ENCODE peak calls at places on chromosome 21, in eight cellular contexts. A, J, P, Y, C, L, U and B are unnamed samples.

GRCh38 chr21:16124397-16125130 is 394.8 kb downstream of the USP25 start:
- DNase-seq in A (no peak), J (no peak), P (no peak), Y (no peak), C (no peak), L (peak), U (no peak), B (no peak)

GRCh38 chr21:36839735-36840134 is 126.7 kb downstream of the HLCS start:
- DNase-seq in A (no peak), J (no peak), P (no peak), Y (no peak), C (no peak), L (peak), U (no peak), B (no peak)

GRCh38 chr21:31753949-31754348 is 22.0 kb upstream of the SCAF4 start:
- DNase-seq in A (no peak), J (no peak), P (no peak), Y (no peak), C (no peak), L (no peak), U (no peak), B (no peak)

GRCh38 chr21:25572895-25573310 is 34.4 kb downstream of the MRPL39 start:
- DNase-seq in A (no peak), J (peak), P (no peak), Y (no peak), C (no peak), L (peak), U (no peak), B (peak)

GRCh38 chr21:32576011-32576410 is 9.3 kb downstream of the TCP10L start:
- DNase-seq in A (no peak), J (no peak), P (no peak), Y (no peak), C (no peak), L (no peak), U (no peak), B (no peak)

GRCh38 chr21:32083175-32083574 is 195.7 kb downstream of the MIS18A start:
- DNase-seq in A (no peak), J (no peak), P (no peak), Y (no peak), C (no peak), L (peak), U (no peak), B (no peak)

GRCh38 chr21:35995522-35996088 is 64.7 kb downstream of the SETD4 start:
- DNase-seq in A (no peak), J (peak), P (no peak), Y (no peak), C (no peak), L (no peak), U (no peak), B (no peak)

GRCh38 chr21:34942911-34943310 is 106.2 kb downstream of the RUNX1 start:
- DNase-seq in A (no peak), J (no peak), P (no peak), Y (no peak), C (no peak), L (no peak), U (no peak), B (no peak)

GRCh38 chr21:34836103-34836932 is 167.5 kb downstream of the CLIC6 start:
- DNase-seq in A (no peak), J (no peak), P (no peak), Y (peak), C (no peak), L (peak), U (peak), B (no peak)

GRCh38 chr21:33761104-33762036 is 119.1 kb downstream of the ITSN1 start:
- DNase-seq in A (no peak), J (peak), P (peak), Y (no peak), C (no peak), L (peak), U (peak), B (peak)

GRCh38 chr21:44253832-44254700 is 7.6 kb downstream of the DNMT3L start:
- DNase-seq in A (peak), J (peak), P (no peak), Y (no peak), C (no peak), L (no peak), U (no peak), B (no peak)

GRCh38 chr21:44847261-44848056 is 26.0 kb downstream of the PTTG1IP start:
- DNase-seq in A (no peak), J (no peak), P (no peak), Y (no peak), C (no peak), L (no peak), U (no peak), B (no peak)

GRCh38 chr21:39483917-39484316 is 32.1 kb downstream of the SH3BGR start:
- DNase-seq in A (no peak), J (no peak), P (no peak), Y (no peak), C (no peak), L (peak), U (no peak), B (no peak)

GRCh38 chr21:30255679-30256078 is 27.1 kb downstream of the KRTAP24-1 start:
- DNase-seq in A (no peak), J (no peak), P (no peak), Y (no peak), C (no peak), L (no peak), U (no peak), B (no peak)

GRCh38 chr21:28099296-28099695 is 893.4 kb downstream of the LTN1 start:
- DNase-seq in A (no peak), J (no peak), P (no peak), Y (no peak), C (no peak), L (peak), U (no peak), B (no peak)

DNA sequence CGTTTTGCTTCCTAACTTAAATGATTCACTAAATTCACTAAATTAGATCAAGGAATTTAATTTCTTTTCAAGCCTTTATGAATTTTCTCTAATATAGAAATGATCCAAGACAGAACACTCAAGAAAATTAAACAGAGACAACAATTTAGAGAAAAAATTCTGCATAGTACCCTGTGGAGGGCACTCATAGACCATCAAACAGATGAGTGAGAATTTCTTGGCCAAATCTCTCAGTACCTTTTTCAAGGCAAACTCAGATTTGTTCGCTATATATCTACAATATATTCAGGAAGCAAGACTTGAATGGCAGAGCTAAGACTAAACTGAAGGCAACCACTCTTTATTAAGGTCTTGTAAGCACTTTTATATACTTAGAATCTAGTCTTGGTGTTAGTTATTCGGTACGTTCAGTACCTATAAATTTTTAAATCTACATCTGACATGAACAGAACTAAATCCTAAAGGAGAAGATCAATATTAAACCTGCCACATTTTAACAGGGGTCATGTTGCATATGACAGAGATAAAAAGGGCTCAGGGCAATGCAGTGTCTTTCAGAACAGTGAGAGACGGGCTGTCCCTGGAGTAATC is 118.7 kb upstream of the TMPRSS15 start:
- DNase-seq in A (peak), J (peak), P (no peak), Y (no peak), C (no peak), L (no peak), U (no peak), B (no peak)
- TF ChIP-seq CTCF in A (peak), J (peak), P (peak), Y (peak), C (peak), L (no peak), U (no peak), B (no peak)

GRCh38 chr21:46121286-46122221 is 23.6 kb downstream of the COL6A2 start:
- DNase-seq in A (no peak), J (no peak), P (no peak), Y (peak), C (peak), L (no peak), U (no peak), B (no peak)
- TF ChIP-seq CTCF in A (no peak), J (no peak), P (no peak), Y (no peak), C (no peak), L (no peak), U (no peak), B (no peak)

DNA sequence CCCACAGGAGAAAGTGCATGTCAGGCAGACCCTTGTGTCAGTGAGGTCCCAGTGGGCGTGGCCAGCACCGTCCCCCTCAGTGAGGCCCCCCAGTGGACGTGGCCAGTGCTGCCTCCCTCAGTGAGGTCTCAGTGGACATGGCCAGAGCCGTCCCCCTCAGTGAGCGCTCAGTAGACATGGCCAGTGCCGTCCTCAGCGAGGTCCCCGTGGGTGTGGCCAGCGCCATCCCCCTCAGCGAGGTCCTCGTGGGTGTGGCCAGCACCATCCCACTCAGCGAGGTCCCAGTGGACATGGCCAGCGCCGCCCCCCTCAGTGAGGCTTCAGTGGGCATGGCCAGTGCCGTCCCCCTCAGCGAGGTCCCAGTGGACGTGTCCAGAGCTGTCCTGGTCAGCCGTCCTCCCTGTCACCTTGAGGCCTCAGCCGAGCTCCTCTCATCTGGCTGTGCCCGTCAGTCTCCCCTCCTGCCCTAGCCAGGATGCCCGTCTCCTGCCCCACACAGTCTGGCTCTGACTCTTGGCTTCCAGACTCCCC is 35.5 kb downstream of the PDE9A start:
- DNase-seq in A (no peak), J (no peak), P (peak), Y (no peak), C (no peak), L (no peak), U (no peak), B (no peak)
- TF ChIP-seq CTCF in A (no peak), J (no peak), P (peak), Y (no peak), C (no peak), L (no peak), U (no peak), B (no peak)

GRCh38 chr21:26965091-26965566 is 1.8 kb downstream of the ADAMTS5 start:
- DNase-seq in A (no peak), J (no peak), P (no peak), Y (no peak), C (no peak), L (no peak), U (no peak), B (no peak)

GRCh38 chr21:26964379-26964778 is 2.5 kb downstream of the ADAMTS5 start:
- DNase-seq in A (peak), J (no peak), P (no peak), Y (peak), C (no peak), L (peak), U (no peak), B (no peak)

GRCh38 chr21:26966360-26966977 is 419 bp downstream of the ADAMTS5 start:
- DNase-seq in A (no peak), J (no peak), P (no peak), Y (no peak), C (no peak), L (peak), U (no peak), B (no peak)

GRCh38 chr21:26966978-26967913 is at the start of gene ADAMTS5:
- DNase-seq in A (peak), J (no peak), P (no peak), Y (peak), C (peak), L (peak), U (peak), B (no peak)

GRCh38 chr21:26965567-26966359 is 1.1 kb downstream of the ADAMTS5 start:
- DNase-seq in A (peak), J (no peak), P (no peak), Y (peak), C (peak), L (peak), U (no peak), B (no peak)
- TF ChIP-seq CTCF in A (peak), J (no peak), P (no peak), Y (no peak), C (peak), L (no peak), U (no peak), B (no peak)